ENCODE peak calls at places on chromosome 21, in eight cellular contexts. One of them, this sample, is unnamed.

GRCh38 chr21:45511661-45512431 is 30.4 kb downstream of the SLC19A1 start:
- DNase-seq in fibroblast of gingiva: no peak
- DNase-seq in mesothelial cell of epicardium: no peak
- DNase-seq in heart right ventricle: no peak
- DNase-seq in ACHN: no peak
- DNase-seq in left ventricle myocardium inferior: peak
- DNase-seq in fibroblast of mammary gland: no peak
- DNase-seq in GM13976: no peak
- DNase-seq in this sample: no peak

GRCh38 chr21:36756527-36756926 is 57.6 kb downstream of the SIM2 start:
- DNase-seq in fibroblast of mammary gland: peak
- DNase-seq in mesothelial cell of epicardium: no peak
- DNase-seq in heart right ventricle: no peak
- DNase-seq in GM13976: no peak
- DNase-seq in ACHN: no peak
- DNase-seq in fibroblast of gingiva: peak
- DNase-seq in left ventricle myocardium inferior: no peak
- DNase-seq in this sample: no peak

GRCh38 chr21:26801524-26801923 is 43.7 kb downstream of the ADAMTS1 start:
- DNase-seq in left ventricle myocardium inferior: no peak
- DNase-seq in mesothelial cell of epicardium: no peak
- DNase-seq in fibroblast of gingiva: peak
- DNase-seq in ACHN: no peak
- DNase-seq in GM13976: no peak
- DNase-seq in heart right ventricle: no peak
- DNase-seq in fibroblast of mammary gland: peak
- DNase-seq in this sample: peak

GRCh38 chr21:31476551-31477120 is 132.6 kb upstream of the TIAM1 start:
- DNase-seq in mesothelial cell of epicardium: no peak
- DNase-seq in left ventricle myocardium inferior: no peak
- DNase-seq in fibroblast of gingiva: peak
- DNase-seq in fibroblast of mammary gland: peak
- DNase-seq in heart right ventricle: no peak
- DNase-seq in ACHN: no peak
- DNase-seq in GM13976: no peak
- DNase-seq in this sample: no peak

GRCh38 chr21:45209046-45209445 is 78.6 kb downstream of the POFUT2 start:
- DNase-seq in fibroblast of mammary gland: peak
- DNase-seq in ACHN: no peak
- DNase-seq in mesothelial cell of epicardium: no peak
- DNase-seq in heart right ventricle: no peak
- DNase-seq in GM13976: peak
- DNase-seq in fibroblast of gingiva: peak
- DNase-seq in left ventricle myocardium inferior: no peak
- DNase-seq in this sample: peak

GRCh38 chr21:30567617-30568016 is 6.5 kb upstream of the KRTAP19-7 start:
- DNase-seq in left ventricle myocardium inferior: no peak
- DNase-seq in heart right ventricle: no peak
- DNase-seq in ACHN: no peak
- DNase-seq in mesothelial cell of epicardium: no peak
- DNase-seq in GM13976: no peak
- DNase-seq in fibroblast of mammary gland: no peak
- DNase-seq in fibroblast of gingiva: no peak
- DNase-seq in this sample: no peak

GRCh38 chr21:45590246-45590725 is 48.0 kb upstream of the SLC19A1 start:
- DNase-seq in ACHN: no peak
- DNase-seq in heart right ventricle: peak
- DNase-seq in fibroblast of gingiva: peak
- DNase-seq in fibroblast of mammary gland: peak
- DNase-seq in GM13976: peak
- DNase-seq in mesothelial cell of epicardium: no peak
- DNase-seq in left ventricle myocardium inferior: peak
- DNase-seq in this sample: peak

GRCh38 chr21:45680215-45680614 is 36.7 kb downstream of the PCBP3 start:
- DNase-seq in GM13976: no peak
- DNase-seq in mesothelial cell of epicardium: no peak
- DNase-seq in left ventricle myocardium inferior: no peak
- DNase-seq in fibroblast of gingiva: no peak
- DNase-seq in fibroblast of mammary gland: no peak
- DNase-seq in heart right ventricle: no peak
- DNase-seq in ACHN: no peak
- DNase-seq in this sample: no peak

GRCh38 chr21:43291347-43291950 is 122.6 kb downstream of the CRYAA start:
- DNase-seq in ACHN: no peak
- DNase-seq in heart right ventricle: no peak
- DNase-seq in left ventricle myocardium inferior: peak
- DNase-seq in GM13976: no peak
- DNase-seq in mesothelial cell of epicardium: no peak
- DNase-seq in fibroblast of gingiva: no peak
- DNase-seq in fibroblast of mammary gland: no peak
- DNase-seq in this sample: no peak

GRCh38 chr21:32645261-32646182 is 33.3 kb upstream of the CFAP298 start:
- DNase-seq in fibroblast of mammary gland: no peak
- DNase-seq in mesothelial cell of epicardium: no peak
- DNase-seq in ACHN: peak
- DNase-seq in heart right ventricle: no peak
- DNase-seq in GM13976: no peak
- DNase-seq in left ventricle myocardium inferior: no peak
- DNase-seq in fibroblast of gingiva: no peak
- DNase-seq in this sample: no peak

GRCh38 chr21:43196789-43197188 is 28.0 kb downstream of the CRYAA start:
- DNase-seq in left ventricle myocardium inferior: no peak
- DNase-seq in heart right ventricle: no peak
- DNase-seq in fibroblast of mammary gland: peak
- DNase-seq in fibroblast of gingiva: no peak
- DNase-seq in GM13976: no peak
- DNase-seq in ACHN: no peak
- DNase-seq in mesothelial cell of epicardium: peak
- DNase-seq in this sample: peak

GRCh38 chr21:35578350-35578782 is 482.0 kb downstream of the SETD4 start:
- DNase-seq in fibroblast of mammary gland: peak
- DNase-seq in mesothelial cell of epicardium: no peak
- DNase-seq in fibroblast of gingiva: peak
- DNase-seq in ACHN: no peak
- DNase-seq in left ventricle myocardium inferior: no peak
- DNase-seq in GM13976: no peak
- DNase-seq in heart right ventricle: no peak
- DNase-seq in this sample: peak

GRCh38 chr21:26449161-26449560 is 123.9 kb downstream of the CYYR1 start:
- DNase-seq in ACHN: no peak
- DNase-seq in heart right ventricle: no peak
- DNase-seq in mesothelial cell of epicardium: no peak
- DNase-seq in GM13976: no peak
- DNase-seq in left ventricle myocardium inferior: no peak
- DNase-seq in fibroblast of mammary gland: peak
- DNase-seq in fibroblast of gingiva: peak
- DNase-seq in this sample: peak

GRCh38 chr21:31596055-31596454 is 63.4 kb upstream of the SOD1 start:
- DNase-seq in ACHN: no peak
- DNase-seq in heart right ventricle: no peak
- DNase-seq in GM13976: no peak
- DNase-seq in fibroblast of gingiva: no peak
- DNase-seq in fibroblast of mammary gland: no peak
- DNase-seq in left ventricle myocardium inferior: no peak
- DNase-seq in mesothelial cell of epicardium: no peak
- DNase-seq in this sample: no peak

GRCh38 chr21:33968082-33968997 is 52.7 kb upstream of the ATP5PO start:
- DNase-seq in heart right ventricle: peak
- DNase-seq in ACHN: peak
- DNase-seq in GM13976: no peak
- DNase-seq in fibroblast of gingiva: peak
- DNase-seq in mesothelial cell of epicardium: no peak
- DNase-seq in left ventricle myocardium inferior: no peak
- DNase-seq in fibroblast of mammary gland: peak
- DNase-seq in this sample: peak

GRCh38 chr21:16102113-16102512 is 372.3 kb downstream of the USP25 start:
- DNase-seq in fibroblast of mammary gland: no peak
- DNase-seq in ACHN: no peak
- DNase-seq in mesothelial cell of epicardium: no peak
- DNase-seq in heart right ventricle: no peak
- DNase-seq in left ventricle myocardium inferior: no peak
- DNase-seq in fibroblast of gingiva: no peak
- DNase-seq in GM13976: no peak
- DNase-seq in this sample: peak

GRCh38 chr21:44521928-44522752 is 17.9 kb downstream of the KRTAP10-1 start:
- DNase-seq in heart right ventricle: no peak
- DNase-seq in ACHN: no peak
- DNase-seq in GM13976: no peak
- DNase-seq in mesothelial cell of epicardium: no peak
- DNase-seq in left ventricle myocardium inferior: peak
- DNase-seq in fibroblast of gingiva: no peak
- DNase-seq in fibroblast of mammary gland: no peak
- DNase-seq in this sample: no peak

GRCh38 chr21:46500224-46500861 is 41.7 kb downstream of the DIP2A start:
- DNase-seq in ACHN: peak
- DNase-seq in heart right ventricle: no peak
- DNase-seq in mesothelial cell of epicardium: no peak
- DNase-seq in left ventricle myocardium inferior: no peak
- DNase-seq in fibroblast of gingiva: no peak
- DNase-seq in GM13976: peak
- DNase-seq in fibroblast of mammary gland: peak
- DNase-seq in this sample: peak

GRCh38 chr21:40717008-40717407 is 129.9 kb downstream of the DSCAM start:
- DNase-seq in mesothelial cell of epicardium: no peak
- DNase-seq in heart right ventricle: no peak
- DNase-seq in fibroblast of mammary gland: no peak
- DNase-seq in GM13976: no peak
- DNase-seq in fibroblast of gingiva: no peak
- DNase-seq in left ventricle myocardium inferior: no peak
- DNase-seq in ACHN: no peak
- DNase-seq in this sample: no peak

GRCh38 chr21:17818158-17819113 is 720 bp downstream of the C21orf91 start:
- DNase-seq in left ventricle myocardium inferior: peak
- DNase-seq in heart right ventricle: peak
- DNase-seq in GM13976: no peak
- DNase-seq in ACHN: peak
- DNase-seq in mesothelial cell of epicardium: peak
- DNase-seq in fibroblast of mammary gland: peak
- DNase-seq in fibroblast of gingiva: peak
- DNase-seq in this sample: peak

GRCh38 chr21:44414291-44415072 is 40.8 kb upstream of the LRRC3 start:
- DNase-seq in GM13976: no peak
- DNase-seq in mesothelial cell of epicardium: peak
- DNase-seq in fibroblast of mammary gland: no peak
- DNase-seq in heart right ventricle: no peak
- DNase-seq in fibroblast of gingiva: no peak
- DNase-seq in ACHN: no peak
- DNase-seq in left ventricle myocardium inferior: no peak
- DNase-seq in this sample: no peak

GRCh38 chr21:17921579-17922530 is 102.7 kb upstream of the C21orf91 start:
- DNase-seq in fibroblast of gingiva: peak
- DNase-seq in GM13976: no peak
- DNase-seq in heart right ventricle: peak
- DNase-seq in mesothelial cell of epicardium: no peak
- DNase-seq in left ventricle myocardium inferior: no peak
- DNase-seq in ACHN: no peak
- DNase-seq in fibroblast of mammary gland: peak
- DNase-seq in this sample: peak

GRCh38 chr21:39564200-39564599 is 48.5 kb upstream of the B3GALT5 start:
- DNase-seq in fibroblast of gingiva: no peak
- DNase-seq in mesothelial cell of epicardium: no peak
- DNase-seq in GM13976: no peak
- DNase-seq in heart right ventricle: peak
- DNase-seq in left ventricle myocardium inferior: peak
- DNase-seq in fibroblast of mammary gland: no peak
- DNase-seq in ACHN: no peak
- DNase-seq in this sample: no peak

GRCh38 chr21:35127851-35128250 is 78.7 kb upstream of the RUNX1 start:
- DNase-seq in fibroblast of mammary gland: no peak
- DNase-seq in GM13976: no peak
- DNase-seq in fibroblast of gingiva: no peak
- DNase-seq in mesothelial cell of epicardium: no peak
- DNase-seq in heart right ventricle: no peak
- DNase-seq in ACHN: no peak
- DNase-seq in left ventricle myocardium inferior: no peak
- DNase-seq in this sample: no peak

GRCh38 chr21:32347351-32347750 is 45.5 kb downstream of the URB1 start:
- DNase-seq in heart right ventricle: no peak
- DNase-seq in GM13976: no peak
- DNase-seq in mesothelial cell of epicardium: no peak
- DNase-seq in ACHN: no peak
- DNase-seq in fibroblast of gingiva: no peak
- DNase-seq in fibroblast of mammary gland: no peak
- DNase-seq in left ventricle myocardium inferior: no peak
- DNase-seq in this sample: no peak

GRCh38 chr21:29477941-29478340 is 179.2 kb downstream of the BACH1 start:
- DNase-seq in fibroblast of mammary gland: peak
- DNase-seq in mesothelial cell of epicardium: no peak
- DNase-seq in ACHN: no peak
- DNase-seq in heart right ventricle: no peak
- DNase-seq in GM13976: no peak
- DNase-seq in left ventricle myocardium inferior: no peak
- DNase-seq in fibroblast of gingiva: peak
- DNase-seq in this sample: peak